ENCODE peak calls at places on chromosome 6, in ten cellular contexts. X is HepG2, T is heart left ventricle, Q is AG10803, O is Caco-2, R is mammary epithelial cell, W is brain microvascular endothelial cell, V is psoas muscle, I is B cell, N is astrocyte. P is an unnamed sample.

GRCh38 chr6:152948150-152948768 is 34.6 kb downstream of the FBXO5 start:
- DNase-seq in X (peak), T (no peak), Q (peak), O (no peak), R (peak), W (peak), V (no peak), I (peak), N (peak), P (no peak)

GRCh38 chr6:37511910-37512399 is 12.3 kb upstream of the CCDC167 start:
- DNase-seq in X (no peak), T (no peak), Q (no peak), O (no peak), R (no peak), W (no peak), V (no peak), I (no peak), N (no peak), P (no peak)

GRCh38 chr6:25769983-25770382 is 15.4 kb downstream of the SLC17A4 start:
- DNase-seq in X (no peak), T (no peak), Q (peak), O (no peak), R (no peak), W (no peak), V (no peak), I (no peak), N (peak), P (no peak)

GRCh38 chr6:134720353-134721094 is 229.4 kb downstream of the ALDH8A1 start:
- DNase-seq in X (no peak), T (peak), Q (no peak), O (no peak), R (no peak), W (no peak), V (no peak), I (no peak), N (no peak), P (no peak)

GRCh38 chr6:7311920-7312615 is 931 bp downstream of the SSR1 start:
- DNase-seq in X (peak), T (no peak), Q (peak), O (no peak), R (peak), W (peak), V (no peak), I (no peak), N (peak), P (no peak)

GRCh38 chr6:30042476-30042875 is 18.6 kb upstream of the POLR1H start:
- DNase-seq in X (no peak), T (no peak), Q (no peak), O (no peak), R (no peak), W (no peak), V (no peak), I (no peak), N (no peak), P (no peak)

GRCh38 chr6:111487656-111488055 is 4.6 kb upstream of the REV3L start:
- DNase-seq in X (no peak), T (no peak), Q (peak), O (no peak), R (peak), W (peak), V (no peak), I (no peak), N (peak), P (no peak)

GRCh38 chr6:31203345-31203979 is 33.0 kb upstream of the POU5F1 start:
- DNase-seq in X (peak), T (no peak), Q (no peak), O (no peak), R (peak), W (peak), V (no peak), I (no peak), N (peak), P (no peak)

GRCh38 chr6:121430514-121431460 is 4.7 kb upstream of the GJA1 start:
- DNase-seq in X (peak), T (no peak), Q (peak), O (no peak), R (no peak), W (no peak), V (no peak), I (no peak), N (no peak), P (no peak)

GRCh38 chr6:26223677-26224546 is 136.7 kb downstream of the HFE start:
- DNase-seq in X (peak), T (peak), Q (peak), O (peak), R (peak), W (peak), V (peak), I (peak), N (peak), P (no peak)

GRCh38 chr6:132746049-132746448 is 11.7 kb downstream of the VNN2 start:
- DNase-seq in X (no peak), T (no peak), Q (peak), O (no peak), R (no peak), W (no peak), V (no peak), I (no peak), N (no peak), P (no peak)

GRCh38 chr6:134619789-134620188 is 301.9 kb upstream of the SGK1 start:
- DNase-seq in X (no peak), T (no peak), Q (peak), O (no peak), R (peak), W (peak), V (no peak), I (no peak), N (peak), P (no peak)

GRCh38 chr6:53428886-53429285 is 80.1 kb upstream of the ELOVL5 start:
- DNase-seq in X (no peak), T (no peak), Q (no peak), O (no peak), R (no peak), W (no peak), V (no peak), I (no peak), N (no peak), P (no peak)

GRCh38 chr6:3999800-4000661 is 78.9 kb downstream of the FAM217A start:
- DNase-seq in X (no peak), T (no peak), Q (no peak), O (no peak), R (no peak), W (no peak), V (no peak), I (no peak), N (no peak), P (no peak)

GRCh38 chr6:7561153-7561964 is 19.9 kb downstream of the DSP start:
- DNase-seq in X (peak), T (no peak), Q (peak), O (peak), R (peak), W (no peak), V (no peak), I (no peak), N (no peak), P (no peak)

GRCh38 chr6:39053016-39053595 is 4.5 kb downstream of the GLP1R start:
- DNase-seq in X (no peak), T (no peak), Q (no peak), O (no peak), R (no peak), W (no peak), V (no peak), I (no peak), N (no peak), P (no peak)

GRCh38 chr6:47670851-47671250 is 27.5 kb upstream of the ADGRF4 start:
- DNase-seq in X (no peak), T (no peak), Q (no peak), O (no peak), R (no peak), W (no peak), V (no peak), I (no peak), N (no peak), P (no peak)

GRCh38 chr6:135935951-135936601 is 84.6 kb downstream of the PDE7B start:
- DNase-seq in X (no peak), T (no peak), Q (peak), O (no peak), R (peak), W (peak), V (no peak), I (no peak), N (peak), P (no peak)

GRCh38 chr6:363909-364308 is 27.6 kb upstream of the IRF4 start:
- DNase-seq in X (no peak), T (no peak), Q (no peak), O (no peak), R (no peak), W (no peak), V (no peak), I (no peak), N (no peak), P (no peak)

GRCh38 chr6:97198181-97198580 is 84.8 kb downstream of the MMS22L start:
- DNase-seq in X (no peak), T (no peak), Q (no peak), O (no peak), R (no peak), W (peak), V (no peak), I (no peak), N (peak), P (no peak)

GRCh38 chr6:25452027-25452426 is 172.9 kb downstream of the CARMIL1 start:
- DNase-seq in X (no peak), T (no peak), Q (no peak), O (no peak), R (no peak), W (no peak), V (no peak), I (no peak), N (no peak), P (no peak)

GRCh38 chr6:111631930-111632460 is 26.3 kb upstream of the TRAF3IP2 start:
- DNase-seq in X (no peak), T (no peak), Q (peak), O (no peak), R (no peak), W (no peak), V (no peak), I (no peak), N (no peak), P (peak)

GRCh38 chr6:24033284-24033683 is 92.7 kb upstream of the NRSN1 start:
- DNase-seq in X (peak), T (no peak), Q (no peak), O (peak), R (no peak), W (no peak), V (no peak), I (no peak), N (no peak), P (no peak)

GRCh38 chr6:112469306-112469705 is 122.2 kb downstream of the RFPL4B start:
- DNase-seq in X (no peak), T (no peak), Q (peak), O (no peak), R (no peak), W (no peak), V (no peak), I (no peak), N (no peak), P (no peak)

GRCh38 chr6:166760288-166760687 is 133.2 kb upstream of the RPS6KA2 start:
- DNase-seq in X (no peak), T (no peak), Q (no peak), O (no peak), R (no peak), W (no peak), V (no peak), I (no peak), N (no peak), P (no peak)

GRCh38 chr6:11054722-11055121 is 10.6 kb upstream of the ELOVL2 start:
- DNase-seq in X (no peak), T (no peak), Q (no peak), O (no peak), R (no peak), W (no peak), V (no peak), I (no peak), N (peak), P (no peak)

GRCh38 chr6:52540286-52540902 is 36.5 kb downstream of the TRAM2 start:
- DNase-seq in X (no peak), T (no peak), Q (peak), O (no peak), R (no peak), W (no peak), V (no peak), I (no peak), N (peak), P (no peak)

GRCh38 chr6:33983109-33983475 is 162.8 kb downstream of the GRM4 start:
- DNase-seq in X (peak), T (no peak), Q (peak), O (no peak), R (no peak), W (no peak), V (no peak), I (no peak), N (no peak), P (no peak)

GRCh38 chr6:136284909-136285308 is 4.7 kb downstream of the BCLAF1 start:
- DNase-seq in X (no peak), T (no peak), Q (peak), O (no peak), R (peak), W (no peak), V (no peak), I (no peak), N (peak), P (no peak)

GRCh38 chr6:168274046-168274952 is 45.3 kb downstream of the DACT2 start:
- DNase-seq in X (peak), T (no peak), Q (no peak), O (peak), R (no peak), W (no peak), V (no peak), I (no peak), N (no peak), P (no peak)

GRCh38 chr6:71336901-71337300 is 48.3 kb downstream of the OGFRL1 start:
- DNase-seq in X (no peak), T (no peak), Q (peak), O (no peak), R (no peak), W (no peak), V (no peak), I (no peak), N (peak), P (no peak)

GRCh38 chr6:170250981-170251775 is 39.7 kb downstream of the DLL1 start:
- DNase-seq in X (no peak), T (no peak), Q (no peak), O (no peak), R (no peak), W (no peak), V (no peak), I (no peak), N (no peak), P (no peak)

DNA sequence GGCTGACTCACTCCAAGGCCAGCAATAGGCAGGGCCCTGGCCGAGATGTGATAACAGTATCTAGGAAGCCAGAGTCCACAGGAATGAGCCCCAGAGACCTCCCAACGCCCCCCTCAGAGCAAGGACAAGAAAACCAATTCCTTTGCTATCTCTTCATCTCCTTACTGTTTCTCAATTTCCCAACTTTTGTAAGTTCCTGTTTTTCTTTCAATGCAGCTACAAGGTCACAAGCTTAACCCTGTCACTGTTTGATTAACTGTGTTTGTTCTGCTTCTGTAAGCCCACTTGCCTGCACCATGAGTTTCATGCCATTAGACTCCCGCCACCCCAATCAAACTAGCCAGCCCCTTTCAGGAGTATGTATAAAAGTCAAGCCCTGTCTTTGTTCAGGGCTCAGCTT is 3.5 kb downstream of the FKBP1C start:
- DNase-seq in X (peak), T (no peak), Q (no peak), O (no peak), R (no peak), W (no peak), V (no peak), I (no peak), N (no peak), P (no peak)
- TF ChIP-seq CTCF in X (no peak), T (no peak), Q (no peak), O (no peak), R (no peak), W (no peak), V (no peak), I (no peak), N (no peak), P (no peak)

DNA sequence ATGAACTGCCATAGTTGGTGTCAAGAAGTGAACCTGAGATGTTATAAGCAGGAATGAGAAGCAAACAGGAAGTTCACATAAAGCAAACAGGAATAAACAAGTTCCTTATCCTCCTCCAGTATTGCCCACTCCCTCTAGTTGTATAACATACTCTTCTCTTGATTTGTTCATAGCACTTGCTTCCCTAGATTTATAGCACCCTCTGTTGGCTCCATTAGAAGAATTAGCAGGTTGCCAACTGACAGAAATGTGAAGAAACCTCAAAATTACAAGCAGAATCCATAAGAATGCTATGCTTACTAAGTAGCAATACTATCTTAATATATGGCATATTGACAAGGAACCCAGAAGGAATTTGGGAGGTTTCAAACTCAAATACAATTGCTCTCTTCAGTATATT is 195.4 kb downstream of the TBX18 start:
- DNase-seq in X (no peak), T (no peak), Q (peak), O (no peak), R (peak), W (no peak), V (no peak), I (no peak), N (peak), P (no peak)
- TF ChIP-seq CTCF in X (peak), T (no peak), Q (peak), O (peak), R (peak), W (peak), V (no peak), I (no peak), N (peak), P (no peak)

GRCh38 chr6:103081126-103081525 is 1687.6 kb downstream of the GRIK2 start:
- DNase-seq in X (no peak), T (no peak), Q (no peak), O (no peak), R (no peak), W (no peak), V (no peak), I (no peak), N (no peak), P (no peak)

GRCh38 chr6:103079867-103080266 is 1686.4 kb downstream of the GRIK2 start:
- DNase-seq in X (no peak), T (no peak), Q (no peak), O (no peak), R (no peak), W (no peak), V (no peak), I (no peak), N (no peak), P (no peak)

GRCh38 chr6:103080497-103080896 is 1687.0 kb downstream of the GRIK2 start:
- DNase-seq in X (no peak), T (no peak), Q (no peak), O (no peak), R (no peak), W (no peak), V (no peak), I (no peak), N (no peak), P (no peak)

GRCh38 chr6:103085801-103086200 is 1692.3 kb downstream of the GRIK2 start:
- DNase-seq in X (no peak), T (no peak), Q (no peak), O (no peak), R (no peak), W (no peak), V (no peak), I (no peak), N (no peak), P (no peak)
- TF ChIP-seq CTCF in X (no peak), T (no peak), Q (no peak), O (no peak), R (no peak), W (no peak), V (no peak), I (no peak), N (no peak), P (no peak)

DNA sequence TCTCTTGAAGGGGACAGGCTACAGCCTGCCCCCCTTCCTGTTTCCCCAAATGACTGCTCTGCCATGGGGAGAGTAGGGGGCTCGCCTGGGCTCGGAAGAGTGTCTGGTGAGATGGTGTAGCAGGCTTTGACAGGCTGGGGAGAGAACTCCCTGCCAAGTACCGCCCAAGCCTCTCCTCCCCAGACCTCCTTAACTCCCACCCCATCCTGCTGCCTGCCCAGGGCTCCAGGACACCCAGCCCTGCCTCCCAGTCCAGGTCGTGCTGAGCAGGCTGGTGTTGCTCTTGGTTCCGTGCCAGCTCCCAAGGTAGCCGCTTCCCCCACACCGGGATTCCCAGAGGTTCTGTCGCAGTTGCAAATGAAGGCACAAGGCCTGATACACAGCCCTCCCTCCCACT is 9.9 kb downstream of the VEGFA start:
- DNase-seq in X (no peak), T (peak), Q (no peak), O (no peak), R (no peak), W (no peak), V (no peak), I (no peak), N (no peak), P (no peak)
- TF ChIP-seq CTCF in X (no peak), T (no peak), Q (no peak), O (no peak), R (no peak), W (no peak), V (no peak), I (no peak), N (no peak), P (no peak)

GRCh38 chr6:149888659-149889058 is 9.3 kb downstream of the RAET1E start:
- DNase-seq in X (no peak), T (no peak), Q (peak), O (no peak), R (peak), W (no peak), V (no peak), I (peak), N (peak), P (no peak)

GRCh38 chr6:149890629-149891045 is 7.3 kb downstream of the RAET1E start:
- DNase-seq in X (no peak), T (no peak), Q (peak), O (no peak), R (peak), W (no peak), V (no peak), I (peak), N (no peak), P (no peak)

GRCh38 chr6:149888113-149888512 is 9.8 kb downstream of the RAET1E start:
- DNase-seq in X (no peak), T (no peak), Q (no peak), O (no peak), R (no peak), W (no peak), V (no peak), I (peak), N (no peak), P (no peak)

GRCh38 chr6:149891259-149891658 is 6.7 kb downstream of the RAET1E start:
- DNase-seq in X (no peak), T (no peak), Q (no peak), O (no peak), R (peak), W (no peak), V (no peak), I (peak), N (no peak), P (no peak)

DNA sequence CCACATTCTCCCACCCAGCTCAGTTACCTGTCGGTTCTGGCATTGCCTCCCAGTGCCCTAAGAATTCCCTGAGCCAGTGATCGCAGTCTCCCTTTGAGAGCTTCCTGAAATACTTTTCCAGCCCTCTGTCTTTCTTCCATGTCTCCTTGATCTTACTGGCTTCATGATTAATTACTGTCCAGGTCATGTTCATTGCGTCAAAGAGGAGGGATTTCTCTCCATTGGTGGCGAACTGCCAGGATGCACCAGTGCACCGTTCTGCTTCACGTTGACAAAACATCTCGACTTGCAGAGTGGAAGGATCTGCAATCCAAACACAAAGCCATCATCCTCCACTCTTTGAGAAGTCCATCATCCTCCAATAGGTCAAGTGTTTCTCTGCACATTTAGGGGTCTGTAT is 8.6 kb downstream of the RAET1E start:
- DNase-seq in X (no peak), T (no peak), Q (no peak), O (no peak), R (no peak), W (no peak), V (no peak), I (peak), N (peak), P (no peak)
- TF ChIP-seq CTCF in X (no peak), T (no peak), Q (no peak), O (no peak), R (no peak), W (no peak), V (no peak), I (no peak), N (no peak), P (no peak)

P was measured in WTC11.